ENCODE peak calls at places on chromosomes 13 and 19, in ten cellular contexts. D, S, Q, M, F, P, H, J, N and E are unnamed samples.
A peak's percentile ranks its signal among the peaks of the same experiment; 100 is the strongest.

GRCh38 chr13:102484329-102484728 is 82.5 kb upstream of the FGF14 start:
- DNase-seq in D (peak; percentile 10), S (peak; percentile 26), Q (no peak), M (no peak), F (peak; percentile 30), P (no peak), H (no peak), J (no peak), N (no peak), E (peak; percentile 38)

GRCh38 chr19:3108775-3109174 is 14.6 kb downstream of the GNA11 start:
- DNase-seq in D (peak; percentile 68), S (peak; percentile 45), Q (peak; percentile 78), M (peak; percentile 75), F (peak; percentile 80), P (no peak), H (peak; percentile 57), J (no peak), N (no peak), E (peak; percentile 67)

GRCh38 chr19:55319786-55320185 is 5.4 kb downstream of the TMEM150B start:
- DNase-seq in D (no peak), S (no peak), Q (no peak), M (no peak), F (peak; percentile 76), P (no peak), H (no peak), J (no peak), N (no peak), E (no peak)

GRCh38 chr19:54392078-54392477 is 23.2 kb upstream of the TTYH1 start:
- DNase-seq in D (no peak), S (no peak), Q (no peak), M (no peak), F (no peak), P (no peak), H (no peak), J (no peak), N (no peak), E (no peak)

GRCh38 chr19:37874784-37875183 is 31.6 kb downstream of the WDR87 start:
- DNase-seq in D (no peak), S (no peak), Q (no peak), M (no peak), F (no peak), P (no peak), H (no peak), J (no peak), N (no peak), E (no peak)

GRCh38 chr13:42056146-42056545 is 7.7 kb downstream of the DGKH start:
- DNase-seq in D (no peak), S (no peak), Q (no peak), M (no peak), F (no peak), P (no peak), H (no peak), J (no peak), N (no peak), E (no peak)

GRCh38 chr19:33861950-33862349 is 65.3 kb downstream of the KCTD15 start:
- DNase-seq in D (no peak), S (no peak), Q (no peak), M (no peak), F (peak; percentile 47), P (no peak), H (no peak), J (no peak), N (no peak), E (no peak)

GRCh38 chr13:67341406-67341805 is 111.3 kb upstream of the PCDH9 start:
- DNase-seq in D (no peak), S (no peak), Q (no peak), M (no peak), F (no peak), P (no peak), H (no peak), J (no peak), N (no peak), E (no peak)

GRCh38 chr19:44718441-44719261 is 19.7 kb downstream of the CEACAM16 start:
- DNase-seq in D (no peak), S (no peak), Q (peak; percentile 74), M (no peak), F (peak; percentile 70), P (peak; percentile 83), H (peak; percentile 41), J (no peak), N (no peak), E (peak; percentile 65)

GRCh38 chr13:26742691-26743358 is 17.8 kb downstream of the GPR12 start:
- DNase-seq in D (no peak), S (no peak), Q (no peak), M (no peak), F (no peak), P (no peak), H (no peak), J (no peak), N (no peak), E (no peak)

GRCh38 chr13:32910530-32910929 is 105.7 kb upstream of the KL start:
- DNase-seq in D (peak; percentile 68), S (no peak), Q (no peak), M (no peak), F (no peak), P (no peak), H (no peak), J (no peak), N (no peak), E (no peak)

GRCh38 chr19:30562981-30563380 is 190.8 kb downstream of the ZNF536 start:
- DNase-seq in D (no peak), S (no peak), Q (no peak), M (no peak), F (no peak), P (no peak), H (no peak), J (no peak), N (no peak), E (no peak)

GRCh38 chr13:42814868-42815267 is 33.5 kb downstream of the FAM216B start:
- DNase-seq in D (no peak), S (peak; percentile 96), Q (no peak), M (no peak), F (peak; percentile 32), P (no peak), H (no peak), J (peak; percentile 89), N (no peak), E (peak; percentile 68)

DNA sequence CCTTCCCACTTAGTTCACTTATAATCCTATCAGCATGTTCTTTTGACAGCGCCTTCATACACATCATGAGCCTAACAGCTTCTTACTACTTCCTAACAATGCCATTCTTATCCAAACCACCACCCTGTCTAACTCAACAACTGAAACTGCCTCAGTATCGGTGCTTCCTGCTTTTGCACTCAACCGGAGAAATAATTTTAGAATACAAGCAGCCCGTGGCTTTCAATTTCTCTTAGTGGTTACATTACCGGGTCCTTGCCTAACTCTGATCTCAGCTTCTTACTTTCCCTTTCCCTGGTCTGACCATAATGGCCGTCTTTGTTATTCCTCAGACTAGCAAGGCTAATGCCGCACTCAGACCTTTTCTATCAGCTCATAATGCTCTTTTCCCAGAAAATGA is 17.0 kb downstream of the ZFP82 start:
- DNase-seq in D (peak; percentile 0), S (no peak), Q (no peak), M (peak; percentile 63), F (no peak), P (no peak), H (no peak), J (no peak), N (no peak), E (no peak)
- TF ChIP-seq CTCF in D (no peak), S (no peak), Q (no peak), M (no peak), F (no peak), P (no peak), H (no peak), J (no peak), N (no peak), E (no peak)

GRCh38 chr19:23263870-23264590 is 13.8 kb upstream of the ZNF724 start:
- DNase-seq in D (peak; percentile 59), S (peak; percentile 46), Q (no peak), M (no peak), F (no peak), P (no peak), H (no peak), J (no peak), N (no peak), E (peak; percentile 20)
- TF ChIP-seq CTCF in D (no peak), S (no peak), Q (no peak), M (no peak), F (no peak), P (no peak), H (no peak), J (no peak), N (no peak), E (no peak)

GRCh38 chr19:52742516-52742915 is 7.7 kb upstream of the ZNF611 start:
- DNase-seq in D (no peak), S (no peak), Q (no peak), M (no peak), F (no peak), P (no peak), H (no peak), J (no peak), N (no peak), E (no peak)

GRCh38 chr19:52749780-52750179 is 14.9 kb upstream of the ZNF611 start:
- DNase-seq in D (no peak), S (no peak), Q (no peak), M (no peak), F (no peak), P (no peak), H (no peak), J (no peak), N (no peak), E (no peak)

DNA sequence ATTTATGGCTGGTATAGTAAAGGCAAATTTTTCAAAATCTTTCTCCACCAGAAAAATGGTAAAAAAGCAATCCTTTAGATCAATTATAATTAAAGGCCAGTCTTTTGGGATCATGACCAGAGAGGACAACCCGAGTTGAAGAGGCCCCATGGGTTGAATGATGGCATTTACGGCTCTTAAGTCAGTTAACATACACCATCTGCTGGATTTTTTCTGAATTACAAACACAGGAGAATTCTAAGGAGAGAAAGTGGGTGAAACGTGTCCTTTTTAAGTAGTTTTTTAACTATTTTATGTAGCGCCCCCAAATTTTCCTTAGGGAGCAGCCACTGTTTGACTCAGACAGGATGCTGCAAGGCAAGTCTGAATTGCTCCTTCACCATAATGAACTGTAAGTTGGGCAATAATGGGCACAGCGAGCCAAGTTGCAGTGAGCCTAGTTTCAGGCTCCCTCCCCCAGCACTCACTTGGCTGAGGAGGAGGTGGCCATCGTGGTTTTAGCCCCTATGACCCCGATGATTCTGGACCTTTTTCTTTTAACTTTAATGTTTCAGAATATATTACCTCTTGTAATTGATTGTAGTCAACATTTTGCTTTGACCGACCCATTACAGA is 13.6 kb upstream of the ZNF611 start:
- DNase-seq in D (peak; percentile 59), S (peak; percentile 22), Q (no peak), M (no peak), F (no peak), P (no peak), H (no peak), J (peak; percentile 10), N (no peak), E (peak; percentile 47)
- TF ChIP-seq CTCF in D (peak; percentile 18), S (peak; percentile 6), Q (peak; percentile 35), M (peak; percentile 59), F (peak; percentile 11), P (peak; percentile 38), H (no peak), J (peak; percentile 19), N (no peak), E (peak; percentile 67)

DNA sequence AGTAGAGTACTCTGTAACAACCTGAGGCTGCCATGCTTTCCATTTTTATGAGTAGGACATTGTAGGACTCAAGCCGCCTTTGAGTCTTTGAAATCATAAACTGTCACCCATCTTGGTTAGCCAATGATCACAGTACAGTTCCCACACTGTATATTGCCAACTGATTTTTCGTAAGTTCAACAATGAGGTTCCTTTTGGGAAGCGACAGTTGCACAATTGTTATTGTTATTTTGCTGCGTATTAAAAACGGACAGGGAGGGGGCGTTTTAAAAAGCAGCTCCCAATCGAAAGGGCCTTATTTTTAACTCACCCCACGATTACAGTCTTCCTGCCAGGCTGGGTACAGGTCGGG is 608 bp downstream of the SLC46A3 start:
- DNase-seq in D (peak; percentile 54), S (peak; percentile 11), Q (no peak), M (no peak), F (no peak), P (no peak), H (no peak), J (no peak), N (peak; percentile 36), E (peak; percentile 80)
- TF ChIP-seq CTCF in D (no peak), S (no peak), Q (no peak), M (no peak), F (no peak), P (no peak), H (no peak), J (no peak), N (no peak), E (no peak)